ENCODE peak calls at places on chromosomes 4 and X, in eight cellular contexts. G is cardiac fibroblast, X is HFFc6, C is glutamatergic neuron, I is neural crest cell, H is AG10803, P is astrocyte of the cerebellum, L is GM12865. W is an unnamed sample.

GRCh38 chr4:93144644-93145043 is 683.9 kb upstream of the ATOH1 start:
- DNase-seq in G (no peak), X (no peak), C (no peak), I (no peak), H (no peak), P (no peak), L (no peak), W (no peak)

GRCh38 chrX:154751121-154751668 is 318 bp upstream of the GAB3 start:
- DNase-seq in G (no peak), X (no peak), C (no peak), I (no peak), H (no peak), P (no peak), L (no peak), W (no peak)

GRCh38 chr4:181432347-181432746 is 810.9 kb upstream of the TENM3 start:
- DNase-seq in G (no peak), X (no peak), C (peak), I (peak), H (no peak), P (no peak), L (no peak), W (no peak)

GRCh38 chrX:72306851-72307645 is 1.3 kb upstream of the CITED1 start:
- DNase-seq in G (peak), X (peak), C (peak), I (peak), H (peak), P (peak), L (peak), W (peak)

GRCh38 chr4:143241892-143242291 is 57.2 kb downstream of the USP38 start:
- DNase-seq in G (peak), X (no peak), C (no peak), I (no peak), H (no peak), P (no peak), L (peak), W (no peak)

GRCh38 chr4:143357161-143357845 is 20.6 kb downstream of the GAB1 start:
- DNase-seq in G (no peak), X (no peak), C (no peak), I (no peak), H (no peak), P (no peak), L (peak), W (no peak)

GRCh38 chrX:46485897-46486296 is 59.3 kb downstream of the ZNF674 start:
- DNase-seq in G (no peak), X (no peak), C (no peak), I (no peak), H (no peak), P (no peak), L (no peak), W (no peak)

GRCh38 chr4:5716391-5716790 is 5.4 kb downstream of the EVC start:
- DNase-seq in G (no peak), X (no peak), C (no peak), I (no peak), H (no peak), P (no peak), L (no peak), W (no peak)

GRCh38 chrX:5176766-5177165 is 1051.9 kb downstream of the NLGN4X start:
- DNase-seq in G (no peak), X (no peak), C (no peak), I (no peak), H (no peak), P (no peak), L (no peak), W (no peak)

GRCh38 chr4:108224628-108225053 is 55.9 kb upstream of the LEF1 start:
- DNase-seq in G (peak), X (no peak), C (no peak), I (no peak), H (peak), P (peak), L (no peak), W (no peak)

GRCh38 chr4:114057746-114058145 is 78.3 kb upstream of the ARSJ start:
- DNase-seq in G (no peak), X (no peak), C (no peak), I (no peak), H (no peak), P (no peak), L (no peak), W (no peak)

GRCh38 chr4:98577956-98578355 is 80.5 kb downstream of the TSPAN5 start:
- DNase-seq in G (peak), X (no peak), C (no peak), I (no peak), H (peak), P (peak), L (no peak), W (no peak)

GRCh38 chr4:94262163-94263016 is 54.7 kb downstream of the SMARCAD1 start:
- DNase-seq in G (no peak), X (no peak), C (no peak), I (no peak), H (no peak), P (no peak), L (no peak), W (no peak)

GRCh38 chrX:133994576-133994975 is 9.2 kb upstream of the GPC3 start:
- DNase-seq in G (no peak), X (no peak), C (no peak), I (no peak), H (no peak), P (no peak), L (no peak), W (no peak)

GRCh38 chrX:44314259-44314734 is 29.2 kb downstream of the EFHC2 start:
- DNase-seq in G (peak), X (no peak), C (peak), I (no peak), H (peak), P (no peak), L (peak), W (no peak)

GRCh38 chr4:144734522-144734921 is 88.6 kb downstream of the HHIP start:
- DNase-seq in G (peak), X (peak), C (peak), I (no peak), H (peak), P (peak), L (no peak), W (no peak)

GRCh38 chr4:6720202-6720699 is 4.3 kb downstream of the BLOC1S4 start:
- DNase-seq in G (peak), X (peak), C (peak), I (peak), H (peak), P (peak), L (peak), W (peak)

GRCh38 chr4:3218824-3219760 is 29.9 kb upstream of the MSANTD1 start:
- DNase-seq in G (no peak), X (no peak), C (no peak), I (no peak), H (no peak), P (no peak), L (no peak), W (no peak)

GRCh38 chr4:82232891-82233290 is 140.9 kb downstream of the HNRNPD start:
- DNase-seq in G (no peak), X (no peak), C (no peak), I (no peak), H (no peak), P (no peak), L (no peak), W (no peak)

GRCh38 chrX:41542151-41542935 is 95.2 kb downstream of the NYX start:
- DNase-seq in G (peak), X (no peak), C (no peak), I (no peak), H (no peak), P (no peak), L (no peak), W (no peak)

GRCh38 chr4:11628093-11628725 is 199.5 kb upstream of the HS3ST1 start:
- DNase-seq in G (peak), X (no peak), C (no peak), I (no peak), H (no peak), P (no peak), L (no peak), W (no peak)

GRCh38 chr4:99723555-99724450 is 66.2 kb upstream of the C4orf54 start:
- DNase-seq in G (peak), X (peak), C (no peak), I (no peak), H (peak), P (peak), L (no peak), W (no peak)

GRCh38 chrX:41085883-41086626 is 810 bp downstream of the USP9X start:
- DNase-seq in G (peak), X (no peak), C (peak), I (peak), H (peak), P (no peak), L (peak), W (no peak)

GRCh38 chr4:153223935-153224334 is 19.7 kb downstream of the TRIM2 start:
- DNase-seq in G (no peak), X (no peak), C (no peak), I (no peak), H (no peak), P (no peak), L (no peak), W (no peak)

GRCh38 chrX:155068165-155068564 is 2.8 kb downstream of the CMC4 start:
- DNase-seq in G (peak), X (peak), C (no peak), I (no peak), H (peak), P (peak), L (no peak), W (no peak)

GRCh38 chr4:2175990-2176698 is 65.8 kb downstream of the HAUS3 start:
- DNase-seq in G (no peak), X (no peak), C (no peak), I (no peak), H (no peak), P (no peak), L (no peak), W (no peak)

GRCh38 chr4:2179717-2180116 is 62.2 kb downstream of the HAUS3 start:
- DNase-seq in G (no peak), X (no peak), C (no peak), I (no peak), H (no peak), P (no peak), L (no peak), W (no peak)

GRCh38 chr4:2180410-2180809 is 61.5 kb downstream of the HAUS3 start:
- DNase-seq in G (no peak), X (no peak), C (no peak), I (no peak), H (no peak), P (no peak), L (no peak), W (no peak)

GRCh38 chr4:2178986-2179385 is 62.9 kb downstream of the HAUS3 start:
- DNase-seq in G (no peak), X (no peak), C (no peak), I (no peak), H (no peak), P (no peak), L (no peak), W (no peak)

GRCh38 chr4:2177443-2178093 is 64.4 kb downstream of the HAUS3 start:
- DNase-seq in G (peak), X (no peak), C (no peak), I (no peak), H (no peak), P (no peak), L (no peak), W (no peak)
- TF ChIP-seq CTCF in G (peak), X (no peak), C (no peak), I (no peak), H (no peak), P (no peak), L (no peak), W (peak)

GRCh38 chr4:18021720-18022571 is at the start of gene LCORL:
- DNase-seq in G (peak), X (peak), C (peak), I (peak), H (peak), P (peak), L (peak), W (peak)
- TF ChIP-seq CTCF in G (no peak), X (peak), C (no peak), I (peak), H (no peak), P (no peak), L (peak), W (no peak)

DNA sequence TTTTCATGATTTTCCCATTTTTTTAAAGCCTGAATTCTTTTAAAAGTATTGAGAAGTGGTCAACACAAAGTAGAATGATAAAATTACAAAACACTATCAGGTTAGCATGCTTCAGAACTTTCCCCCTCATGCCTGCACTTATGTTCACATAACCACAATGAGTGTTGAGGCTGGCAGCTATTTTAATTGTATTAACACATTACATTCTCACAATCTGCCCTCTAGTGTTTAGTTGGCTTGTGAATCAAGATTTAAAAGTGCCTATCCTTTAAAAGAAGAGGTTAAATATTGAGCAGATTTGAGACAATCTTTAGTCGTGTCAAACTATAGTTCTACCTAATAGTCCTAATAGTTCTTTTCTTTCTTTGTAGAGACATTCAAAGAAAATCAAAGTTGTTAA is 93.6 kb upstream of the NAP1L5 start:
- DNase-seq in G (peak), X (peak), C (no peak), I (no peak), H (peak), P (peak), L (peak), W (no peak)
- TF ChIP-seq CTCF in G (peak), X (peak), C (no peak), I (no peak), H (peak), P (peak), L (no peak), W (peak)

DNA sequence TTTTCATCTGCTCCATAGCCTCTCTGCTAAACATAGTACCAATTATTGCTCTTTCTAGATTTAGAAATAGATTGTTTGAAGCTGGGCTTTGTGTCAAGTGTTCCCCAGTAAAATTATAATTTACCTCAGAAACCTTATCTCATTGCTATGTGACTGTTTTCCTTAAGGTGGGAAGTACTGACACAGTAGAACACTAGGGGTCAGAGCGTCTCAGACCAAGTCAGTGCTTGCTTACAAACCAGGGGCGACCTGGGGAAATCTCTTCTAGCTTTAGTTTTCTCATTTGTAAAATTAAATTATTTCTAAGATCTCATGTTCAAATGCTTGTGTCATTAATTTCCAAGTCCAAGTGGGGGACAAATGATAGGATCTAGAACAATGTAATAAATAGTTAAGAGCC is 360.4 kb downstream of the RAPGEF2 start:
- DNase-seq in G (no peak), X (no peak), C (no peak), I (no peak), H (no peak), P (no peak), L (no peak), W (no peak)
- TF ChIP-seq CTCF in G (no peak), X (no peak), C (no peak), I (no peak), H (no peak), P (no peak), L (no peak), W (no peak)

GRCh38 chr4:15550491-15550890 is 80.8 kb downstream of the CC2D2A start:
- DNase-seq in G (no peak), X (no peak), C (no peak), I (no peak), H (no peak), P (no peak), L (no peak), W (no peak)

GRCh38 chr4:15556533-15556932 is 86.9 kb downstream of the CC2D2A start:
- DNase-seq in G (no peak), X (no peak), C (no peak), I (no peak), H (no peak), P (no peak), L (no peak), W (no peak)

GRCh38 chr4:15552557-15553362 is 83.1 kb downstream of the CC2D2A start:
- DNase-seq in G (no peak), X (no peak), C (no peak), I (no peak), H (no peak), P (no peak), L (no peak), W (no peak)

GRCh38 chr4:15547392-15547791 is 77.7 kb downstream of the CC2D2A start:
- DNase-seq in G (no peak), X (no peak), C (no peak), I (no peak), H (no peak), P (no peak), L (peak), W (no peak)

DNA sequence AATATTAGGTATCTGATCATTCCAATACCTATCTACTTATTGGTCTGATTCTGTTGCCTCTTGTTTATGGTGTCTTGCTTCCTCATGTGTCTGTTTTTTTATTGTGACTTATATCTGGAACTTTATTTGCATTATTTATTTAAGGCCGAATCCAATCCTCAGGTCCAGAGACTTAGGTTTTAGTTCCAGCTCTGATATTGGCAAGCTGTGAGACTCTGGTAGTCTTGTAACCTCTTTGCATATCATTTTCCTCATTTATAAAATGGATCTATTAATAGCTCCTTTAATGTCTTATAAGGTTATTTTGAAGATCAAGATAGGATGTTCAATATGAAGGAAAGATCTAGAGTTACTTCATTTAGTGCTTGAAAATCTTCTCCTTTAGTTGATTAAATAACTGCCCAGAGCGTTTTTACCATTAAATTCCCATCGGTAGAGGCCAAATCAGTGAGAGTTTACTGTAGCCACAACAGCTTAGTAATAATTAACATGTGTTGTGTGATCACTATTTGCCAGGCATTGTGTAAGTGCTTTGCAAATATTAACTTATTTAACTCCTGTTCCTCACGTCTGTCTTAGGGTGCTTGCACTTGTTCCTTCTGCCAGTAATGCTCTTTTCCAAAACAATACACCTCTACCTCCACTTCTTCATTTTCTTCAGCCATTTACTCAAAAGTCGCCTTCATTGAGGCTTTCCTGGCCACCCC is 82.2 kb downstream of the CC2D2A start:
- DNase-seq in G (no peak), X (no peak), C (no peak), I (no peak), H (peak), P (no peak), L (no peak), W (no peak)
- TF ChIP-seq CTCF in G (no peak), X (no peak), C (no peak), I (no peak), H (no peak), P (no peak), L (no peak), W (no peak)

GRCh38 chrX:69133561-69134542 is 31.4 kb downstream of the PJA1 start:
- DNase-seq in G (peak), X (peak), C (peak), I (peak), H (peak), P (peak), L (peak), W (no peak)
- TF ChIP-seq CTCF in G (peak), X (peak), C (peak), I (peak), H (peak), P (peak), L (peak), W (peak)

GRCh38 chr4:123878976-123879375 is 482.4 kb downstream of the SPRY1 start:
- DNase-seq in G (no peak), X (no peak), C (no peak), I (no peak), H (no peak), P (no peak), L (no peak), W (no peak)

GRCh38 chr4:123876122-123876521 is 479.5 kb downstream of the SPRY1 start:
- DNase-seq in G (no peak), X (no peak), C (no peak), I (no peak), H (no peak), P (no peak), L (no peak), W (no peak)

GRCh38 chr4:123877561-123877960 is 481.0 kb downstream of the SPRY1 start:
- DNase-seq in G (peak), X (no peak), C (no peak), I (no peak), H (no peak), P (no peak), L (no peak), W (no peak)

GRCh38 chr4:123874044-123874443 is 477.4 kb downstream of the SPRY1 start:
- DNase-seq in G (no peak), X (no peak), C (no peak), I (no peak), H (no peak), P (no peak), L (no peak), W (no peak)

GRCh38 chr4:123876640-123877039 is 480.0 kb downstream of the SPRY1 start:
- DNase-seq in G (no peak), X (no peak), C (no peak), I (no peak), H (peak), P (no peak), L (no peak), W (no peak)
- TF ChIP-seq CTCF in G (no peak), X (no peak), C (no peak), I (no peak), H (no peak), P (no peak), L (no peak), W (no peak)

GRCh38 chr4:21815651-21816050 is 132.9 kb downstream of the KCNIP4 start:
- DNase-seq in G (no peak), X (no peak), C (no peak), I (no peak), H (no peak), P (no peak), L (no peak), W (no peak)

DNA sequence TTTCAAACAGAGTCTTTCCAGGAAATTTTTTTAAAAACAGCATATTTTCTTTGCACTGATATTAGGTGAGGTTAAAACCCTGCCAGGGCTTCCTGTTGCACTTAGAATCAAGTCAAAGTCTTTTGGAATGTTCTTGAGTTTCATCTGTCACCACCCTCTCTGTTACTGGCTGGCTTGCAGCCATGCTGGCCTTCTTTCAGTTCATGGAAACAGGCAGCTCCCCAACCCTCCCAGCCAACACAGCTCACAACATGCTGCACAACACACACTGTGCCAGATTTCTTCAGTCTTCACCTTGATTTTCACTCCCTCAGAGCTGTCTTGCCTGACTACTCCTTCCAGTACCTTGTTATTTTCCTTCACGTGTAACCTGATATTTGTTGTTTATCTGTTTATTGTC is 129.5 kb downstream of the KCNIP4 start:
- DNase-seq in G (peak), X (no peak), C (no peak), I (no peak), H (peak), P (no peak), L (no peak), W (no peak)
- TF ChIP-seq CTCF in G (no peak), X (no peak), C (no peak), I (no peak), H (no peak), P (no peak), L (no peak), W (no peak)

DNA sequence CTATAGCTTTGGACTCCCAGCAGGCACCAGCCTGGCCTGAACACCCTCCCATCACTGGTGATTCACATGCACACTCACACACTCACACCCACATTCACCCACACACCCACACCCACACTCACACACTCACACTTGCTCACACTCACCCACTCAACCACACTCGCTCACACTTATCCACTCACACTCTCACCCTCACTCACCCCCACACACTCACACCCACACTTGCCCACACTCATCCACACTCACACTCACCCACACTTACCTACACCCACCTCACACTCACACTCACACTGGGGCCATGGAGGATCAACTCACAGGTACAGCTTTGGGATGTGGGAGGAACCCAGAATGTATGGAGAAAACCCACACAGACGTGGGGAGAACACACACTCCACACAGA is 548.2 kb upstream of the FAT1 start:
- DNase-seq in G (no peak), X (no peak), C (no peak), I (no peak), H (no peak), P (no peak), L (no peak), W (no peak)
- TF ChIP-seq CTCF in G (no peak), X (no peak), C (no peak), I (no peak), H (no peak), P (no peak), L (no peak), W (no peak)